ENCODE peak calls at places on chromosomes 3 and 15, in seven cellular contexts. B, U, D, H, A, C and E are unnamed samples.

GRCh38 chr15:91634163-91634562 is 219.3 kb upstream of the SLCO3A1 start:
- DNase-seq in U (no peak), H (no peak), B (no peak), D (no peak), C (no peak), A (no peak), E (no peak)

GRCh38 chr3:57158813-57159678 is 6.1 kb downstream of the IL17RD start:
- DNase-seq in H (peak), D (no peak), B (peak), C (peak), U (no peak), A (no peak), E (no peak)

GRCh38 chr3:60935709-60936108 is 315.5 kb downstream of the FHIT start:
- DNase-seq in C (peak), D (no peak), U (no peak), B (peak), A (no peak), H (no peak), E (no peak)

GRCh38 chr15:75532413-75533250 is 46.5 kb downstream of the PTPN9 start:
- DNase-seq in B (peak), A (no peak), D (no peak), C (peak), U (peak), H (peak), E (no peak)

GRCh38 chr3:157160652-157161480 is 919 bp upstream of the CCNL1 start:
- DNase-seq in B (peak), C (peak), H (peak), U (peak), D (peak), A (no peak), E (peak)

GRCh38 chr3:20537234-20537633 is 351.2 kb upstream of the SGO1 start:
- DNase-seq in U (no peak), C (no peak), A (no peak), B (no peak), D (no peak), H (no peak), E (no peak)

GRCh38 chr15:39213385-39213840 is 367.5 kb upstream of the THBS1 start:
- DNase-seq in A (no peak), C (peak), U (no peak), D (peak), B (peak), H (no peak), E (peak)

GRCh38 chr3:36461588-36461987 is 81.3 kb downstream of the STAC start:
- DNase-seq in C (no peak), B (peak), D (no peak), H (no peak), A (no peak), U (no peak), E (no peak)

GRCh38 chr15:45146405-45146804 is 16.6 kb downstream of the DUOX1 start:
- DNase-seq in B (no peak), U (no peak), D (no peak), H (no peak), C (no peak), A (no peak), E (peak)

GRCh38 chr3:31610700-31611275 is 78.1 kb downstream of the STT3B start:
- DNase-seq in H (no peak), U (no peak), D (no peak), A (no peak), B (peak), C (peak), E (no peak)

GRCh38 chr3:14329116-14329830 is 73.1 kb upstream of the SLC6A6 start:
- DNase-seq in D (no peak), U (no peak), C (peak), B (peak), H (no peak), A (no peak), E (no peak)

GRCh38 chr3:72205297-72205696 is 420.3 kb upstream of the PROK2 start:
- DNase-seq in A (no peak), H (no peak), D (no peak), U (no peak), B (no peak), C (no peak), E (no peak)

GRCh38 chr3:4821975-4822374 is 157.3 kb upstream of the BHLHE40 start:
- DNase-seq in B (no peak), C (no peak), H (no peak), A (no peak), D (no peak), U (no peak), E (no peak)

GRCh38 chr3:155232605-155233004 is 60.9 kb downstream of the STRIT1 start:
- DNase-seq in U (peak), A (no peak), H (peak), C (peak), D (peak), B (peak), E (no peak)

GRCh38 chr3:168248383-168249047 is 152.8 kb upstream of the GOLIM4 start:
- DNase-seq in B (peak), C (peak), H (peak), D (no peak), A (no peak), U (no peak), E (peak)

GRCh38 chr15:38549222-38549621 is 15.4 kb downstream of the RASGRP1 start:
- DNase-seq in A (no peak), C (no peak), B (no peak), U (no peak), D (no peak), H (no peak), E (no peak)

GRCh38 chr15:29270169-29270955 is 740 bp upstream of the NSMCE3 start:
- DNase-seq in C (peak), D (no peak), B (peak), H (peak), A (no peak), U (no peak), E (no peak)

GRCh38 chr3:19202303-19202702 is 54.0 kb downstream of the KCNH8 start:
- DNase-seq in H (no peak), B (no peak), D (no peak), A (peak), U (no peak), C (no peak), E (no peak)

GRCh38 chr15:91116379-91117067 is 16.5 kb downstream of the SV2B start:
- DNase-seq in A (no peak), B (no peak), H (peak), C (no peak), U (peak), D (peak), E (no peak)

GRCh38 chr3:150761831-150762661 is 923 bp downstream of the SIAH2 start:
- DNase-seq in A (peak), C (peak), U (peak), B (peak), H (peak), D (peak), E (peak)

GRCh38 chr3:11201246-11202024 is 47.1 kb downstream of the HRH1 start:
- DNase-seq in B (peak), C (peak), H (no peak), A (no peak), U (no peak), D (no peak), E (no peak)

GRCh38 chr3:112811917-112812660 is 34.6 kb downstream of the CD200R1L start:
- DNase-seq in B (no peak), C (no peak), H (no peak), U (no peak), D (no peak), A (no peak), E (no peak)

GRCh38 chr15:88791637-88792036 is 11.6 kb upstream of the ACAN start:
- DNase-seq in C (peak), D (peak), A (no peak), U (peak), H (no peak), B (no peak), E (no peak)

GRCh38 chr15:31389576-31389975 is 62.9 kb downstream of the KLF13 start:
- DNase-seq in H (no peak), U (peak), B (no peak), C (no peak), D (peak), A (no peak), E (no peak)

GRCh38 chr15:52609593-52609992 is 40.8 kb upstream of the ARPP19 start:
- DNase-seq in A (no peak), D (no peak), B (no peak), C (no peak), U (no peak), H (no peak), E (no peak)

GRCh38 chr3:116517308-116517707 is 72.0 kb upstream of the LSAMP start:
- DNase-seq in A (no peak), U (no peak), D (no peak), H (peak), B (peak), C (no peak), E (no peak)
- TF ChIP-seq CTCF in A (no peak), U (no peak), D (no peak), H (peak), B (peak), C (peak), E (no peak)

DNA sequence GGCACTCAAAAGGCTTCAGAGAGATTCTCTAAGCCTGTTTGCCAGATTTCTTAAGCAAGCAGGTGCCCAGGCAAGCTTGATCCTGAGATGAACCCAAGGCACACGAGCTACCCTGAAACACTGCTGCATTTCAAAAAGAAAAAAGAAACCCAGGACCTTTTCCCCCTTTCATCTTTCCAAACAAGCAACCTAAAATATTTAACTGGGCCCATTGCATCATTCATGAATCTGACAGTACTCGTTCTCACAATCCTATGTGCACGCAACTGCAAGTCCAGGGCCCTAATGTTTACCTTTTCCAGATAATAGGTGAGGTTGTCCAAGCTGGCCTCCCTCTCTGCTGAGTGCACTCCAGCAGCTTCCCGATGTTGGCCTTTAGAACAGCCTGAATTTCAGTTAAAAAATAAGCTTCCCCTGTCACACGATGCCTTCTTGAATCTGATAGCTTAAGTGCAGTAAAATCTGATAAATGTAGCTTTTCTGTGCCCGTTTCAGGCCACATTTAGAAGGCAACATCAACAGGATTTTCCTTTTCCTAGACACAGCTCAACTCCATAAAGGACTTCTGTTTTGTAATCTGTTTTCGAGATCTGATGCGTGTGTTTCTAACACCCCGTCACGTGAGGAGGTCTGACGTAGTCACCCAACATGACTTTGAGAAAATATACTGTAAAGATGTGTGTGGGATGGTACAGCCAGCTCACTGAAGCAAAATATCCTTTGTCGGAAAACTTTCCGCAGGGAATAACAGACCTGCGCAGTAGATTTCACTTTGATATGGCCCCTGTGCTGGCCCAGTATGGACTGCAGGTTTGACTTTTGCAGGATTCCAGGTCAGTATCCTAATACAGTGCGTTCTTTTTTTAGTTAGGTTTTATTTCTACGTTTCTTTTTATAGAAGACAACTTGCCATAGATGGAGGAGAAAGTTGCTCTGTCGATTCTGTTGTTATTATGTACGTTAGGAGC is 55.1 kb upstream of the RASA2 start:
- DNase-seq in D (no peak), A (no peak), H (no peak), U (no peak), B (no peak), C (no peak), E (no peak)
- H3K4me3 ChIP-seq in D (no peak), A (peak), H (no peak), U (peak), B (no peak), C (no peak), E (peak)

GRCh38 chr15:94154255-94154654 is 77.1 kb upstream of the MCTP2 start:
- DNase-seq in D (no peak), B (no peak), C (no peak), A (no peak), U (no peak), H (no peak), E (no peak)
- TF ChIP-seq CTCF in D (no peak), B (no peak), C (peak), A (no peak), U (no peak), H (no peak), E (no peak)

GRCh38 chr3:48682786-48683185 is 2.9 kb downstream of the NCKIPSD start:
- DNase-seq in U (no peak), C (no peak), D (no peak), H (no peak), A (no peak), B (no peak), E (no peak)

GRCh38 chr3:48685293-48685602 is 467 bp downstream of the NCKIPSD start:
- DNase-seq in B (no peak), H (no peak), C (no peak), U (no peak), D (no peak), A (no peak), E (no peak)

GRCh38 chr3:48685603-48686511 is at the start of gene NCKIPSD:
- DNase-seq in H (peak), D (peak), U (peak), C (peak), A (peak), B (peak), E (peak)

GRCh38 chr3:48684054-48684349 is 1.7 kb downstream of the NCKIPSD start:
- DNase-seq in D (no peak), B (no peak), A (no peak), H (no peak), C (no peak), U (no peak), E (no peak)

DNA sequence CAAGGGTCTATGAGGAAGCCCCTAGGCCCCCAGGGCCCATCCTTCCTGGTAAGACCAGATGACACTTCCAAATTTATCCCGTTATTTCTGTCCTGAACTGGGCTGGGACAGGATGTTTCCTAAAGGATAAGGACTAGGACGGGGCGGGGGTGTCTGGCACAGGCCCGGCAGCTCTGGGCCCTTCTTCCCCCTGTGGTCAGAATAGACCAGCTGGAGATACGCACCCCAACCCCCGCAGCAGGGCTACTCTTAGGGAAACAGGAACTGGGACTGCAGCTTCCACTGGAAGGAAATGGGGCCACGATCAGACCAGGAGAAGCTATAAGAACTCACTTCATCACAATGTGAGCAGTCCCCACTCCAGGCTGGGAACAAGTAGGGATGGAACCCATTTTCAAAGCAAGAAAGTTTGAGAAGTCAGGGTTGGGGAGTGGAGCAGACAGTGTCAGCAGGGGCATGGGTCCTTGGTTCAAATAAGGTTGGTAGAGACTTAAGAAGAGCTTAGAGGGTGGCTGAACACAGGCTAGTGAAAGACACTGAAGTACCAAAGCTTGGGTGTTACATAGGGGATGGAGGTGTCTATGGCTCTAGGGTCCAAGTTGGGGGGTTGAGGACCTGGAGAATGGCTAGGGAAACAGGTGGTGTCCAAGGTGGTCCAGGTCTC is 1.1 kb downstream of the NCKIPSD start:
- DNase-seq in A (no peak), C (no peak), U (no peak), D (peak), H (no peak), B (no peak), E (no peak)
- H3K4me3 ChIP-seq in A (peak), C (peak), U (peak), D (no peak), H (peak), B (peak), E (peak)

GRCh38 chr15:69749797-69750196 is 297.2 kb downstream of the RPLP1 start:
- DNase-seq in C (peak), A (no peak), H (peak), B (no peak), U (no peak), D (no peak), E (no peak)
- TF ChIP-seq CTCF in C (peak), A (no peak), H (no peak), B (no peak), U (no peak), D (no peak), E (peak)